ENCODE peak calls at places on chromosome 18, in six cellular contexts. D is ovary, V is A549, J is SK-N-SH, H is transverse colon, P is K562. W is an unnamed sample.

GRCh38 chr18:354456-354855 is 86.6 kb upstream of the THOC1 start:
- DNase-seq in P (no peak), V (no peak), H (no peak), D (no peak), J (no peak), W (no peak)

GRCh38 chr18:56233595-56233994 is 404.8 kb downstream of the TXNL1 start:
- DNase-seq in D (no peak), H (no peak), P (no peak), J (no peak), V (no peak), W (peak)

GRCh38 chr18:77271720-77272481 is 22.3 kb downstream of the GALR1 start:
- DNase-seq in H (no peak), J (no peak), P (no peak), V (no peak), D (no peak), W (no peak)

GRCh38 chr18:78722959-78723706 is 256.5 kb upstream of the SALL3 start:
- DNase-seq in D (no peak), J (no peak), H (no peak), P (no peak), V (no peak), W (peak)

GRCh38 chr18:50879302-50880107 is 587 bp downstream of the ME2 start:
- DNase-seq in H (peak), V (no peak), P (peak), D (no peak), J (no peak), W (no peak)

GRCh38 chr18:63098014-63098981 is 221.3 kb downstream of the BCL2 start:
- DNase-seq in V (no peak), H (peak), P (no peak), D (no peak), J (no peak), W (no peak)

GRCh38 chr18:76467371-76468190 is 27.5 kb downstream of the ZNF516 start:
- DNase-seq in V (no peak), P (no peak), D (peak), H (no peak), J (peak), W (peak)

GRCh38 chr18:51398104-51398503 is 200.6 kb upstream of the MEX3C start:
- DNase-seq in J (no peak), H (no peak), V (no peak), P (no peak), D (no peak), W (no peak)

GRCh38 chr18:55863876-55864275 is 275.9 kb upstream of the TCF4 start:
- DNase-seq in D (peak), H (no peak), J (peak), V (no peak), P (no peak), W (peak)

GRCh38 chr18:58605027-58606020 is 23.6 kb downstream of the ALPK2 start:
- DNase-seq in J (no peak), H (no peak), D (no peak), V (no peak), P (no peak), W (no peak)

GRCh38 chr18:42654561-42654960 is 460.9 kb downstream of the RIT2 start:
- DNase-seq in P (no peak), H (no peak), D (no peak), J (no peak), V (no peak), W (no peak)

GRCh38 chr18:11047156-11047555 is 102.2 kb downstream of the PIEZO2 start:
- DNase-seq in P (no peak), J (no peak), H (no peak), V (no peak), D (no peak), W (no peak)

GRCh38 chr18:11733031-11733430 is 44.0 kb downstream of the GNAL start:
- DNase-seq in H (peak), P (peak), V (peak), D (peak), J (peak), W (peak)

GRCh38 chr18:58541789-58542425 is 87.0 kb downstream of the ALPK2 start:
- DNase-seq in P (no peak), D (no peak), V (peak), H (no peak), J (no peak), W (no peak)

GRCh38 chr18:63322908-63323634 is 3.5 kb upstream of the BCL2 start:
- DNase-seq in P (peak), J (peak), H (peak), D (peak), V (peak), W (peak)

GRCh38 chr18:35775887-35776286 is 194.3 kb downstream of the GALNT1 start:
- DNase-seq in V (no peak), J (no peak), P (no peak), H (no peak), D (no peak), W (no peak)

GRCh38 chr18:56982756-56983155 is 164.1 kb upstream of the BOD1L2 start:
- DNase-seq in D (no peak), V (no peak), P (no peak), H (no peak), J (no peak), W (no peak)

GRCh38 chr18:3832211-3832610 is 382.2 kb downstream of the TGIF1 start:
- DNase-seq in P (no peak), D (no peak), H (no peak), V (no peak), J (no peak), W (no peak)
- TF ChIP-seq EP300 in P (no peak), D (no peak), H (no peak), V (no peak), J (no peak), W (no peak)

DNA sequence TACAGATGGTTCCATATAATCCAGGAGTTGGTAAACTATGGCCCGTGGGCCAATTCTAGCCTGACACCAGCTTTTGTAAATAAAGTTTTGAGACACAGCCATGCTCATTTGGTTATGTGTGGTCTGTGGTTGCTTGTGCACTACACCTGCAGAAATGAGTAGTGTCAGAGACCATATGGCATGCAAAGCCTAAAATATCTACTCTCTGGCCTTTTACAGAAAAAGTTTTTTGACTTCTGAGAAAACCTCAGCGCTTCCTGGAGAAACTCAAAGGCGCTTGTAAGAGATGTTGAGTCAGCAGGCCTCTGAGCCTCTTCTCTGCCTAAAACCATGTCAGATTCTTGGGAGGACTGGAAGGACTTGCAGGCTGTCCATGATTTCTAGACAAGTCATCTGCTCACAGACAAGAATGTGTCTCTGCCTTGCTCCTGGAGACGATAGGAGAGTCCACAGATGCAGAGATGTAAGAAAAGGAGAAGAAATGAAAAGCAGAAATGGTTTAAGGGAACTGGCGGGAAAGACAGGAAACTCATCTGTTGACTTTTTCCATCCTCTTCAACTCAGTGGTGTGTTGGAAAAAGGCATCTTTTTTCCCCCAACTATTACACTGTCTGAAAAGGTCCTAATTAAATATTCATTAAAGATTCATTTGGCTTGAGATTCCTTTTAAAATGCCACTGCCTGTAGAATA is 5.2 kb downstream of the TTC39C start:
- DNase-seq in J (no peak), V (no peak), P (no peak), H (no peak), D (no peak), W (no peak)
- H3K4me3 ChIP-seq in J (no peak), V (no peak), P (no peak), H (no peak), D (no peak), W (no peak)

DNA sequence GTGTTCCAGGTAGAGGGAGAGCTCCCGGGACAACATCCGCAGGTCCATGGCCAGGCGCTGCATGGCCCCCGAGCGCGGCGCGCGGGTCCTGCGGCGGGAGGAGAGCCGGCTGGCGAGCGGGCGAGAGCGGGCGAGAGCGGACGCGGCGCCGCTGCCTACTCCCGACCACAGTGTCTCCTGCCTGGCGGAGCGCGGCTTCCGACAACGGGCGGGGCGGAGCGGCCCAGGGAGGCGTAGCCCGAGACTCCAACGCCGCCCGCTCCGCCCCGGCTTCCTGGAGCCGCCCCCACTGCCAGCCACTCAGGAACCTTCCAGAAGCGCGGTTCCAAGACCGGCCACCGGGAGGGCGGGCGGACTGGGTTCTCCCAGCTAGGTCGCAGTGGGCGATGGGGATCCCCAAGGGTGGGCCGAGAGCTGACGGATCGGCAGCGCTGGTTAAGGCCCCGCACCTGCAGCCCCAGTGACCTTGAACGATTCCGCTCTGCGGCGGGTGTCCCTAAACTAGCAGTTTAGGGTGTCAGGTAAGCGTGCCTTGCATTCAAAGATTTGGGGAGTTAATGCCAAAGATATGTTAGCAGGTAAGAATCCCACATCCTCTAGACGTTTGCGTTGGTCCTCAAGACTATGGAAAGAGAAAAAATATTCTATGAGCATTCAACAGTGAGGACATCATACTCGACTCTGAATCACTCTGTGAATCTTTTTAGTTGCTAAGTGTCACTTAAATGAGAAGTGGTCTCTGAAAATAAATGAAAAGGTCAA is at the start of gene ABHD3:
- DNase-seq in V (peak), D (peak), H (peak), J (peak), P (peak), W (peak)
- TF ChIP-seq CTCF in V (no peak), D (peak), H (peak), J (peak), P (peak), W (peak)

DNA sequence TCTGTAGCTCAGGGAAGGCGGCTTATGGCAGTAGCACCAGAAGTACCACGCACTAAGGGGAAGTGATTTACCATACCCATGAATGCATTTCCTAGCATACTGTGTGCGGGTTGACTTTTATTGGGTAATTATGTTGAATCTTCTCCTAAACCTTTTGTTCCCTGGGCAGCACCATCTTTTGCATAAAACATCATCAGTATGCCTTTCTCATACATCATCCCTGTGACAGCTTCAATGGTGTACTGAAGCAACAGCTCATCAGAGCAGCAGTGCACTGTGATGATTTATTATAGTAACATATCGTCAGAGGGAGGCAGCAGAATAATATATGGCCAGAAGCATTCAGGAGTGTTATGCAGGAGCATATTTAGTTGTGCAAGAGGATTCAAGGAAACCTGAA is 204.9 kb downstream of the CDH7 start:
- DNase-seq in J (no peak), V (no peak), P (no peak), H (no peak), D (no peak), W (no peak)
- TF ChIP-seq EP300 in J (no peak), V (no peak), P (no peak), H (no peak), D (no peak), W (no peak)

DNA sequence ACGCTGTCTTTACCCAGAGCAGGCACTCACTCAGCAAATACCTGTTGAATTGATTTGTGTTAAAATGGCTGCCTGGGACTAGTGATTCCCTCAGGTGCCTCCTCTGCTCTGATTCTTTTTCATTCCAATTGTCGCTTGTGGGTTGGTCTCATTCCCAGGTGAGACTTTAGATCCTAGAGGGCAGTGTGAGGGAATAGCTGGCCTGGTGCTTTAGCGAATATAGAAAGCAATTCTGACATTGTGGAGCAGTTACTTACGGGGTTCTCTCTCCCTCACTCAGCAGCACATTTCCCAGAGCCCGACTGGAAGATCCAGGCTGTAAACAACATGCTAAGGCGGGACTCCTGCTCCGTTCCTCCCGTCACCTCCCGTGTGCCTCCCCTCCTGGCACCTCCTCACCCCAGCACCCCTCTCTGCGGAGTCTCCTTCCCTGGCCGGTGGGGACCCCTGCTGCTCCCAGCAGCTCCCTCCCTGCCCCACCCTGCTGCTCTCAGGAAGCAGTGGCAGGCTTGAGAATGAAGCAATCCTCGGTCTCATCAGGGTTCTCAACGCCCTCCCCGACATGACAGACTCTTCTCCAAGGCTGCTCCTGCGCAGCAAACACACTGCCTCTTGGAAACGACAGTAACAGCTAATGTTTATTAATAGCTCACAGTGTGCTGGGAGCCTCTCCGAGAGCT is 26.9 kb downstream of the CELF4 start:
- DNase-seq in D (no peak), P (no peak), H (no peak), V (no peak), J (no peak), W (no peak)
- H3K4me3 ChIP-seq in D (no peak), P (no peak), H (no peak), V (no peak), J (no peak), W (no peak)

DNA sequence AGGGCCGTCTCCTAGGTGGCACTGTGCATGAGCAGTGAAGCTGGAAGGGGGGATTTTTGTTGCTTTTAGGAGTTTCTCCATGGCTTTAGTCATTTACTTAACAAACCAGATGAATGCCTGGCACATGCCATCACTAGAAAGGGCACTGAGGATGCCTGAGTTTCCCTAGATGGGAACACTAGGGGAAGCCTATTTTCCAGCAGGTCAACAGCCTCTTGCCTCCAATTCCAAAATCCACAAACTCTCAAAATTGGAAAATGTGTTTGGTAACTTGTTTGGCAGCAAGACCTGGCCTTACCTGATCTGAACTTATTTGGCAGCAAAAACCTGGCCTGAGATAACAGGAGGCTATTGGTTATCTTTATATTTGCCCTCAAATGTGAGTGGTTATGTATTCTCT is 2.6 kb downstream of the LIPG start:
- DNase-seq in D (no peak), V (no peak), H (no peak), P (no peak), J (no peak), W (no peak)
- TF ChIP-seq CTCF in D (no peak), V (no peak), H (no peak), P (no peak), J (no peak), W (no peak)

W was measured in sigmoid colon.